ENCODE peak calls at places on chromosomes 3 and 15, in seven cellular contexts. G is AG20443; T is AML-193; J is dermis blood vessel endothelial cell; S is uterus; R is foreskin fibroblast; Y is activated naive CD8-positive, alpha-beta T cell treated with anti-CD3 and anti-CD28 coated beads, Interleukin-2, amount 50 U/mL, for 24 hours. E is an unnamed sample.

GRCh38 chr3:52317601-52318000 is 1.5 kb downstream of the DNAH1 start:
- DNase-seq in G (peak; percentile 89), T (no peak), J (peak; percentile 54), S (peak; percentile 57), R (peak; percentile 24), Y (peak; percentile 65), E (peak; percentile 83)

GRCh38 chr15:43920815-43921214 is 94.0 kb downstream of the WDR76 start:
- DNase-seq in G (no peak), T (no peak), J (no peak), S (no peak), R (no peak), Y (no peak), E (no peak)

GRCh38 chr3:38036906-38037305 is 2.1 kb upstream of the DLEC1 start:
- DNase-seq in G (no peak), T (no peak), J (no peak), S (no peak), R (no peak), Y (no peak), E (no peak)

GRCh38 chr3:183260167-183260904 is 7.3 kb downstream of the B3GNT5 start:
- DNase-seq in G (no peak), T (peak; percentile 100), J (no peak), S (no peak), R (no peak), Y (no peak), E (no peak)

GRCh38 chr3:16824085-16824696 is 60.6 kb upstream of the PLCL2 start:
- DNase-seq in G (no peak), T (no peak), J (no peak), S (no peak), R (no peak), Y (no peak), E (peak; percentile 40)

GRCh38 chr3:182740710-182741109 is 52.6 kb upstream of the ATP11B start:
- DNase-seq in G (no peak), T (no peak), J (peak; percentile 51), S (no peak), R (no peak), Y (no peak), E (no peak)

GRCh38 chr3:149547413-149547812 is 72.9 kb downstream of the TM4SF4 start:
- DNase-seq in G (peak; percentile 69), T (no peak), J (no peak), S (peak; percentile 93), R (no peak), Y (no peak), E (no peak)

GRCh38 chr3:101204246-101204645 is 116.1 kb downstream of the IMPG2 start:
- DNase-seq in G (peak; percentile 20), T (no peak), J (no peak), S (no peak), R (no peak), Y (no peak), E (no peak)

GRCh38 chr3:194928183-194928736 is 242.6 kb downstream of the FAM43A start:
- DNase-seq in G (peak; percentile 33), T (no peak), J (peak; percentile 37), S (no peak), R (peak; percentile 35), Y (no peak), E (no peak)

GRCh38 chr3:45677045-45677436 is 12.2 kb upstream of the SACM1L start:
- DNase-seq in G (peak; percentile 81), T (peak; percentile 67), J (no peak), S (peak; percentile 82), R (peak; percentile 84), Y (peak; percentile 49), E (peak; percentile 83)

GRCh38 chr3:98565843-98566242 is 27.6 kb downstream of the CPOX start:
- DNase-seq in G (no peak), T (no peak), J (no peak), S (no peak), R (no peak), Y (no peak), E (no peak)

GRCh38 chr15:69225355-69226027 is 65.1 kb downstream of the GLCE start:
- DNase-seq in G (peak; percentile 15), T (peak; percentile 68), J (peak; percentile 68), S (no peak), R (peak; percentile 9), Y (no peak), E (peak; percentile 30)

GRCh38 chr3:184315871-184316661 is 1.7 kb downstream of the EIF4G1 start:
- DNase-seq in G (peak; percentile 10), T (no peak), J (peak; percentile 23), S (no peak), R (no peak), Y (no peak), E (no peak)

GRCh38 chr15:81939604-81940440 is 106.0 kb downstream of the MEX3B start:
- DNase-seq in G (peak; percentile 16), T (peak; percentile 24), J (peak; percentile 73), S (no peak), R (peak; percentile 24), Y (peak; percentile 16), E (no peak)

GRCh38 chr3:71490692-71491091 is 92.8 kb downstream of the FOXP1 start:
- DNase-seq in G (no peak), T (no peak), J (no peak), S (no peak), R (no peak), Y (no peak), E (no peak)

GRCh38 chr3:125179528-125180240 is 32.9 kb downstream of the SLC12A8 start:
- DNase-seq in G (peak; percentile 2), T (no peak), J (no peak), S (no peak), R (no peak), Y (no peak), E (no peak)

GRCh38 chr3:148992027-148992634 is 791 bp downstream of the GYG1 start:
- DNase-seq in G (peak; percentile 68), T (peak; percentile 23), J (peak; percentile 60), S (peak; percentile 48), R (no peak), Y (peak; percentile 47), E (peak; percentile 33)

E was measured in CD4-positive, CD25-positive, alpha-beta regulatory T cell.